ENCODE peak calls at places on chromosomes 5 and 9, in four cellular contexts. One of them, this sample, is unnamed.

GRCh38 chr5:55276771-55277170 is 30.7 kb downstream of the DHX29 start:
- DNase-seq in ovary: no peak
- DNase-seq in transverse colon: no peak
- DNase-seq in stomach: no peak
- DNase-seq in this sample: no peak

GRCh38 chr5:39132128-39132447 is 57.9 kb upstream of the RICTOR start:
- DNase-seq in stomach: no peak
- DNase-seq in transverse colon: no peak
- DNase-seq in ovary: no peak
- DNase-seq in this sample: no peak

GRCh38 chr9:126927419-126927818 is 12.8 kb downstream of the RALGPS1 start:
- DNase-seq in stomach: no peak
- DNase-seq in ovary: no peak
- DNase-seq in transverse colon: no peak
- DNase-seq in this sample: no peak

GRCh38 chr5:84494453-84494852 is 109.8 kb upstream of the EDIL3 start:
- DNase-seq in stomach: no peak
- DNase-seq in ovary: no peak
- DNase-seq in transverse colon: no peak
- DNase-seq in this sample: no peak

GRCh38 chr5:91223886-91224285 is 159.2 kb downstream of the ARRDC3 start:
- DNase-seq in stomach: no peak
- DNase-seq in transverse colon: no peak
- DNase-seq in ovary: no peak
- DNase-seq in this sample: no peak

GRCh38 chr5:40823459-40823858 is 11.6 kb downstream of the RPL37 start:
- DNase-seq in transverse colon: no peak
- DNase-seq in stomach: no peak
- DNase-seq in ovary: no peak
- DNase-seq in this sample: no peak

GRCh38 chr9:121169094-121169601 is 32.5 kb downstream of the RAB14 start:
- DNase-seq in stomach: no peak
- DNase-seq in transverse colon: no peak
- DNase-seq in ovary: peak
- DNase-seq in this sample: no peak

GRCh38 chr9:14314929-14315753 is 1.2 kb upstream of the NFIB start:
- DNase-seq in ovary: peak
- DNase-seq in stomach: peak
- DNase-seq in transverse colon: peak
- DNase-seq in this sample: peak

GRCh38 chr5:40150896-40151295 is 528.8 kb upstream of the PTGER4 start:
- DNase-seq in transverse colon: no peak
- DNase-seq in stomach: no peak
- DNase-seq in ovary: no peak
- DNase-seq in this sample: no peak

GRCh38 chr5:98796197-98796972 is 22.9 kb downstream of the RGMB start:
- DNase-seq in transverse colon: peak
- DNase-seq in ovary: peak
- DNase-seq in stomach: no peak
- DNase-seq in this sample: no peak

GRCh38 chr5:28766565-28767158 is 1728.3 kb upstream of the CDH9 start:
- DNase-seq in stomach: no peak
- DNase-seq in transverse colon: no peak
- DNase-seq in ovary: no peak
- DNase-seq in this sample: no peak

GRCh38 chr5:65926893-65927292 is 518 bp downstream of the ERBIN start:
- DNase-seq in ovary: no peak
- DNase-seq in stomach: no peak
- DNase-seq in transverse colon: peak
- DNase-seq in this sample: no peak

GRCh38 chr9:128091144-128091543 is 23.1 kb downstream of the SLC25A25 start:
- DNase-seq in stomach: no peak
- DNase-seq in transverse colon: peak
- DNase-seq in ovary: peak
- DNase-seq in this sample: peak

DNA sequence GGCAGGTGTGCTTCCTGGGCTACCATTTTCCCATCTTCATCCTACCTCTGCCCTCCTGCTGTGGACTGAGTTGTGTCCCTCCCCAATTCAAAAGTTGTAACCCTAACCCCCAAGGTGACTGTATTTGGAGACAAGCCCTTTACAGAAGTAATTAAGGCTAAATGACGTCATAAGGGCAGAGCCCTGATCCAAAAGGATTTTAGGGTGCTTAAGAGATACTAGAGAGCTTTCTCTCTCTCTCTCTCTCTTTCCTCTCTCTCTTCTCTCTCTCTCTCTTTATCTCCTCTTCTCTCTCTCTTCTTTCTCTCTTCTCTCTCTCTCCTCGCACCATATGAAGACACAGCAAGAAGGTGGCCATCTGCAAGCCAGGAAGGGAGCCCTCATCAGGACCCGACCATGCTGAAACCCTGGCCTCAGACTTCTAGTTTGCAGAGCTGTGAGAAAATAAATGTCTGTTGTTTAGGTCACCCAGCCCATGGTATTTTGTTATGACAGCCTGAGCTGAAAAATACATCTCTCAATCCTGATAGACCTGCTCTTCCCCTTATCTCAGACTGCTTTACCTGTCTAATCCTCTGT is 36.0 kb upstream of the TEX48 start:
- DNase-seq in stomach: no peak
- DNase-seq in ovary: no peak
- DNase-seq in transverse colon: no peak
- DNase-seq in this sample: no peak
- TF ChIP-seq EP300 in stomach: no peak
- TF ChIP-seq EP300 in ovary: no peak
- TF ChIP-seq EP300 in transverse colon: no peak
- TF ChIP-seq EP300 in this sample: no peak

DNA sequence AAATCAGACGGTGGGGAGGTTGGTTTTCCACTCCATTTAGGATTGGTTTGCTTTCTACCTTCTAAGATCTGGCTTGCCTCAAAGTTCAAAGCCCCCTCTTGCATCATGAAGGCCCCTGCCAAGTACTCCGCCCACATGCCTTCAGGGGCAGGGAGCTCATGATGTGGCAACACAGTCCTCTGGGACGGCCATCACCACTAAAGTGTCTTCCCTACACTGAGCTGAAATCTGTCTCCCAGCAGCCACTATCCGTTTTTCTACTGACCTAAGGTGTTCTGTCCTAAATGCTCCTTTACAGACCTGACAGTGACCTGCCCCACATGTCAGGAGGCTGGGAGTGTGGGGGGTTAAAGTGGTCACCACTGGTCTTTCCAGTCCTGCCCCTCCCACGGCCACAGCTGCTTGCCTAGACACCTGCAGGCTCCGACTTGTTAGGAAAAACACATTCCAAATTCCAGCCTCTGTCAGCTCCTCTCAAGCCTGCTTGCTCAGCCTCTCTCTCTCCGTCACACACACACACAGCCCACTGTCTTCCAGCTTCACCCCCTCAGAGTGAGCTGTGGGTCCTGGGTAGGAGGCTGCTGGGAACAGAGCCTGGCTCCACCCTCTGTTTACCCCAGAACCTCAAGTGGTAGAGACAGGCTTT is 44.9 kb downstream of the SHB start:
- DNase-seq in ovary: peak
- DNase-seq in transverse colon: peak
- DNase-seq in stomach: no peak
- DNase-seq in this sample: peak
- TF ChIP-seq POLR2A in ovary: no peak
- TF ChIP-seq POLR2A in transverse colon: no peak
- TF ChIP-seq POLR2A in stomach: no peak
- TF ChIP-seq POLR2A in this sample: no peak

DNA sequence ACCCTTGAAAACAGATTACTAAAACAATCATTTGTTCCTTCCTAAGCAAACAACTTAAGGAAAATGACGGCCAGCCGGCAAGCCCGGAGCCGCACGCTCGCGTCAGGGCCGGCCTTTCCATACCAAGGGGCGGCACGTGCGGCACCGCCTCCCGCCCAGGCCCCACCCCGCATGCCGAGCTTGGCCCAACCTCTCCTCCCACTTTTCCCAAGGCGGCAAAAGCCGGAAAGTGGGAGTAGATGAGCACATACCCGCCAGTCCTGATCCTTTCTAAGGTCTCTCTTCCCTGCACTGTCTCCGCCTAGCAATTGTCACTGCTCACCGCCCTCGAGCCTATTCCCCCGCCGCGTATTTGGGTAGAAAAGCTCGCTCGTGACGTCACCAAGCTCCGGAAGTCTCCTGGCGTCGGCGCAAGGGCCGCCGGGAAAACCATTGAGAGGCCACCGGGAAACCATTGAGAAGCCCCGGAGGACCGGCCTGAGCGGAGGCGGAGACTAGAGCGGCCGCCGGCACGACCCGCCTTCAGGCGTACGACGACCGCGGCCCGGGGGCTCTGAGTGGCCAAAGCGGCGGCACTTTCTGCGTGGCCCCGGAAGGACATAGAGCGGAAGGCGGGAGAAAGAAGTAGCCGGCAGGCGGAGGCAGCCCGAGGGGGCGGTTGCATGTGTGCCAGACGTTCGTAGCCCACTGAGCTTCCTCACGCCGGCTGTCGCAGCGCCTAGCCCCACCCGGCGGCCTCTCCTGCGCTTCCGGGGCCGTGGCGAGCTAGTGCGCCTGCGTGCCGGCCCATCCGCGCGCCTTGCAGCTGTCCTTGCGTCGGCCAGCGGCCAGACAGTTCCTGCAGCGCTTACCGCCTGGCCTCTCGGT is at the start of the genes NCBP1 and TSTD2:
- DNase-seq in ovary: peak
- DNase-seq in transverse colon: peak
- DNase-seq in stomach: peak
- DNase-seq in this sample: peak
- TF ChIP-seq EP300 in ovary: peak
- TF ChIP-seq EP300 in transverse colon: no peak
- TF ChIP-seq EP300 in stomach: peak
- TF ChIP-seq EP300 in this sample: peak

GRCh38 chr5:5658226-5658625 is 235.7 kb downstream of the ICE1 start:
- DNase-seq in transverse colon: peak
- DNase-seq in ovary: peak
- DNase-seq in stomach: no peak
- DNase-seq in this sample: peak
- TF ChIP-seq POLR2A in transverse colon: no peak
- TF ChIP-seq POLR2A in ovary: no peak
- TF ChIP-seq POLR2A in stomach: no peak
- TF ChIP-seq POLR2A in this sample: no peak

GRCh38 chr5:63726491-63726890 is 235.8 kb downstream of the HTR1A start:
- DNase-seq in stomach: no peak
- DNase-seq in ovary: no peak
- DNase-seq in transverse colon: no peak
- DNase-seq in this sample: no peak
- TF ChIP-seq EP300 in stomach: no peak
- TF ChIP-seq EP300 in ovary: no peak
- TF ChIP-seq EP300 in transverse colon: no peak
- TF ChIP-seq EP300 in this sample: no peak

DNA sequence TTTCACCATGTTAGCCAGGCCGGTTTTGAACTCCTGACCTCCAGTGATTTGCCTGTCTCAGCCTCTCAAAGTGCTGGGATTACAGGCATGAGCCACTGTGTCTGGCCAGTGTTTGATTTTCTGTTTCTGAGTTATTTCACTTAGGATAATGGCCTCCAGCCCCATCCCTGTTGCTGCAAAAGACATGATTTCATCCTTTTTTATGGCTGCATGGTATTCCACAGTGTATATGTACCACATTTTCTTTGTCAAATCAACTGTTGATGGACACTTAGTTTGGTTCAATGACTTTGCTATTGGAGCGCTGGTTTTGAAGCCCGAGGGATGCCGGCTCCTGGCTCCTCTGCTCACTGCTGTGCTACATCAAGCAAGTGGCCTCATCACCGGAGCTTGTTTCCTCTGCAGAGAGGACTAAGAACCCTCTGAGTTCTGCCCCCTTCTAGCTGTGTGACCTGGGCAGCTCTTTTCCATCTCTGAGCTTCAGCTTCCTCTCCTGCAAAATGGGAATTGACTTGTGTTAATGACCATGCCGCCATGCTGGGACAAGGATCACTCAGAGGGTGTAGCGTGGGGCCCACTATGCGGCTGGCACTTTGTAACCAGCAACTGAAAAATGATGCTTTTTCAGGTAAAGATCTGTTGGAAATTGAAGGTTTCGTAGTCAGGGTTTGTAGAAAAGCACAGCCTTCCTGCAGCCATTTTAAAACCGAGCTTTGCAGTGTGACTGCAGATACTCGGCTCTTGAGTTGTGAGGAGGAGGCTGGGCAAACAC is 4.6 kb upstream of the NEURL1B start:
- DNase-seq in transverse colon: no peak
- DNase-seq in stomach: no peak
- DNase-seq in ovary: no peak
- DNase-seq in this sample: no peak
- TF ChIP-seq POLR2A in transverse colon: no peak
- TF ChIP-seq POLR2A in stomach: no peak
- TF ChIP-seq POLR2A in ovary: no peak
- TF ChIP-seq POLR2A in this sample: no peak

GRCh38 chr9:72156586-72156985 is 7.3 kb downstream of the GDA start:
- DNase-seq in stomach: no peak
- DNase-seq in transverse colon: no peak
- DNase-seq in ovary: no peak
- DNase-seq in this sample: no peak

GRCh38 chr9:72151099-72151498 is 1.9 kb downstream of the GDA start:
- DNase-seq in stomach: no peak
- DNase-seq in ovary: no peak
- DNase-seq in transverse colon: no peak
- DNase-seq in this sample: no peak

GRCh38 chr9:72158680-72159079 is 9.4 kb downstream of the GDA start:
- DNase-seq in ovary: no peak
- DNase-seq in stomach: no peak
- DNase-seq in transverse colon: no peak
- DNase-seq in this sample: no peak

GRCh38 chr9:72155282-72155677 is 6.0 kb downstream of the GDA start:
- DNase-seq in ovary: no peak
- DNase-seq in transverse colon: peak
- DNase-seq in stomach: no peak
- DNase-seq in this sample: no peak

DNA sequence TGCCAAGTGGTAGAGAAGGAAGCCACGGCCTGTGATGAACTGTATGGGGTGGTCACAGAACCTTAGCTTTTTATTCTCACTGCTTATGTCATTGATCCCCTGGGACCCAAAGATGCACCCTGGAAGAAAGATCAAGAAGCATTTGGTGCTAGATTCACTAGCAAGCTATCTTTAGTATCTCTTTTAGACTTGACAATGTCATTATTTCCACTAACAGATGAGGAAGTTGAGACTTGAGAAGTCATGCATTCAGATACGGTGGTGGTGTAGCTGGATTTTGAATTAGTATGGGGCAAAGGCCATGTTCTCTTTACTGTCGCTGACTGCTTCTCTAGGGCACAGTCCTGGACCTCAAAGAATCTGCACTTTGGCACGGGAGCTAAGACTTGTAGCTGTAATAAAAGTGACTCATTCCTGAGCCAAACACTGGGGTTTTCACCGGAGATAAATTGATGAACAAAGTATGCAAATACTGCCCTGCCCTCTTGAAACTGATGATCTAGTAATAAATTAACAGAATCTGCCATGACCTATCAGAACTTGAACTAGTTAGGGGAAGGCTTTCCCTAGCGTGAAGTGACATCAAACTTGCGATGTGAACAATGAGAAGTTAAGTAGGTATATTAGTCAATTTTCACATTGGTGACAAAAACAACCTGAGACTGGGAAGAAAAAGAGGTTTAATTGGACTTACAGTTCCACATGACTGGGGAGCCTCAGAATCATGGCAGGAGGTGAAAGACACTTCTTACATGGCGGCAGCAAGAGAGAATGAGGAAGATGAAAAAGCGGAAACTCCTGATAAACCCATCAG is 5.4 kb downstream of the GDA start:
- DNase-seq in stomach: peak
- DNase-seq in ovary: no peak
- DNase-seq in transverse colon: peak
- DNase-seq in this sample: no peak
- TF ChIP-seq EP300 in stomach: no peak
- TF ChIP-seq EP300 in ovary: no peak
- TF ChIP-seq EP300 in transverse colon: no peak
- TF ChIP-seq EP300 in this sample: no peak

GRCh38 chr5:10431408-10431807 is 10.3 kb upstream of the ROPN1L start:
- DNase-seq in transverse colon: no peak
- DNase-seq in ovary: no peak
- DNase-seq in stomach: no peak
- DNase-seq in this sample: no peak
- TF ChIP-seq POLR2A in transverse colon: no peak
- TF ChIP-seq POLR2A in ovary: no peak
- TF ChIP-seq POLR2A in stomach: no peak
- TF ChIP-seq POLR2A in this sample: no peak